ENCODE peak calls at places on chromosomes 12 and 14, in eight cellular contexts. One of them, this sample, is unnamed.

GRCh38 chr12:42364692-42365091 is 38.7 kb downstream of the PPHLN1 start:
- DNase-seq in pancreas: no peak
- DNase-seq in left ventricle myocardium inferior: no peak
- DNase-seq in aorta: no peak
- DNase-seq in amniotic stem cell: no peak
- DNase-seq in stimulated activated naive CD4-positive, alpha-beta T cell: no peak
- DNase-seq in NCI-H446 treated with DMSO at 0.1 percent for 48 hours: no peak
- DNase-seq in prostate gland: no peak
- DNase-seq in this sample: no peak

GRCh38 chr12:124920353-124920935 is 6.0 kb upstream of the UBC start:
- DNase-seq in left ventricle myocardium inferior: no peak
- DNase-seq in pancreas: no peak
- DNase-seq in aorta: peak
- DNase-seq in amniotic stem cell: no peak
- DNase-seq in NCI-H446 treated with DMSO at 0.1 percent for 48 hours: no peak
- DNase-seq in stimulated activated naive CD4-positive, alpha-beta T cell: no peak
- DNase-seq in prostate gland: no peak
- DNase-seq in this sample: no peak

GRCh38 chr12:20588057-20588456 is 107.1 kb upstream of the SLCO1C1 start:
- DNase-seq in prostate gland: no peak
- DNase-seq in left ventricle myocardium inferior: no peak
- DNase-seq in pancreas: no peak
- DNase-seq in aorta: no peak
- DNase-seq in amniotic stem cell: no peak
- DNase-seq in NCI-H446 treated with DMSO at 0.1 percent for 48 hours: peak
- DNase-seq in stimulated activated naive CD4-positive, alpha-beta T cell: no peak
- DNase-seq in this sample: no peak

GRCh38 chr12:124829008-124829707 is 34.5 kb downstream of the SCARB1 start:
- DNase-seq in amniotic stem cell: peak
- DNase-seq in stimulated activated naive CD4-positive, alpha-beta T cell: no peak
- DNase-seq in aorta: no peak
- DNase-seq in pancreas: no peak
- DNase-seq in left ventricle myocardium inferior: no peak
- DNase-seq in NCI-H446 treated with DMSO at 0.1 percent for 48 hours: no peak
- DNase-seq in prostate gland: no peak
- DNase-seq in this sample: peak

GRCh38 chr14:36582011-36582873 is at the start of gene NKX2-8:
- DNase-seq in left ventricle myocardium inferior: no peak
- DNase-seq in amniotic stem cell: no peak
- DNase-seq in stimulated activated naive CD4-positive, alpha-beta T cell: no peak
- DNase-seq in prostate gland: no peak
- DNase-seq in aorta: no peak
- DNase-seq in pancreas: peak
- DNase-seq in NCI-H446 treated with DMSO at 0.1 percent for 48 hours: no peak
- DNase-seq in this sample: no peak

GRCh38 chr14:22882529-22883190 is 362 bp upstream of the REM2 start:
- DNase-seq in aorta: no peak
- DNase-seq in prostate gland: peak
- DNase-seq in NCI-H446 treated with DMSO at 0.1 percent for 48 hours: no peak
- DNase-seq in pancreas: no peak
- DNase-seq in stimulated activated naive CD4-positive, alpha-beta T cell: peak
- DNase-seq in left ventricle myocardium inferior: no peak
- DNase-seq in amniotic stem cell: no peak
- DNase-seq in this sample: no peak

GRCh38 chr12:108509806-108510205 is 5.3 kb upstream of the FICD start:
- DNase-seq in prostate gland: no peak
- DNase-seq in aorta: no peak
- DNase-seq in left ventricle myocardium inferior: no peak
- DNase-seq in NCI-H446 treated with DMSO at 0.1 percent for 48 hours: no peak
- DNase-seq in pancreas: no peak
- DNase-seq in stimulated activated naive CD4-positive, alpha-beta T cell: no peak
- DNase-seq in amniotic stem cell: no peak
- DNase-seq in this sample: no peak

GRCh38 chr12:130632582-130633174 is 83.4 kb downstream of the RIMBP2 start:
- DNase-seq in amniotic stem cell: no peak
- DNase-seq in prostate gland: peak
- DNase-seq in pancreas: no peak
- DNase-seq in left ventricle myocardium inferior: no peak
- DNase-seq in NCI-H446 treated with DMSO at 0.1 percent for 48 hours: no peak
- DNase-seq in stimulated activated naive CD4-positive, alpha-beta T cell: no peak
- DNase-seq in aorta: no peak
- DNase-seq in this sample: no peak

GRCh38 chr12:78261901-78262300 is 431.2 kb downstream of the NAV3 start:
- DNase-seq in pancreas: no peak
- DNase-seq in prostate gland: no peak
- DNase-seq in aorta: no peak
- DNase-seq in stimulated activated naive CD4-positive, alpha-beta T cell: no peak
- DNase-seq in left ventricle myocardium inferior: no peak
- DNase-seq in amniotic stem cell: no peak
- DNase-seq in NCI-H446 treated with DMSO at 0.1 percent for 48 hours: no peak
- DNase-seq in this sample: no peak

GRCh38 chr14:67240168-67240932 is 885 bp upstream of the PALS1 start:
- DNase-seq in left ventricle myocardium inferior: peak
- DNase-seq in stimulated activated naive CD4-positive, alpha-beta T cell: peak
- DNase-seq in NCI-H446 treated with DMSO at 0.1 percent for 48 hours: no peak
- DNase-seq in aorta: peak
- DNase-seq in amniotic stem cell: no peak
- DNase-seq in prostate gland: peak
- DNase-seq in pancreas: peak
- DNase-seq in this sample: no peak

GRCh38 chr14:72738181-72738611 is 155.7 kb downstream of the DPF3 start:
- DNase-seq in prostate gland: no peak
- DNase-seq in left ventricle myocardium inferior: no peak
- DNase-seq in NCI-H446 treated with DMSO at 0.1 percent for 48 hours: no peak
- DNase-seq in amniotic stem cell: no peak
- DNase-seq in aorta: no peak
- DNase-seq in stimulated activated naive CD4-positive, alpha-beta T cell: no peak
- DNase-seq in pancreas: no peak
- DNase-seq in this sample: no peak